ENCODE peak calls at places on chromosome 4, in five cellular contexts. K, B, T, O and G are unnamed samples.
A peak's percentile ranks its signal among the peaks of the same experiment; 100 is the strongest.

GRCh38 chr4:88040707-88041106 is 33.3 kb downstream of the PKD2 start:
- DNase-seq in O (no peak), B (no peak), T (no peak), K (no peak), G (no peak)

GRCh38 chr4:78581626-78582025 is 30.1 kb downstream of the ANXA3 start:
- DNase-seq in T (no peak), B (no peak), K (no peak), O (no peak), G (no peak)

GRCh38 chr4:112167790-112168189 is 22.5 kb downstream of the FAM241A start:
- DNase-seq in K (peak; percentile 65), O (no peak), T (no peak), B (no peak), G (no peak)

GRCh38 chr4:80407246-80407645 is 71.7 kb downstream of the CFAP299 start:
- DNase-seq in B (no peak), K (no peak), O (peak; percentile 23), T (no peak), G (no peak)

GRCh38 chr4:145524535-145524934 is 42.9 kb downstream of the SMAD1 start:
- DNase-seq in O (no peak), K (no peak), B (no peak), T (no peak), G (no peak)

GRCh38 chr4:36187723-36188333 is 56.5 kb downstream of the ARAP2 start:
- DNase-seq in O (no peak), T (peak; percentile 1), K (no peak), B (peak; percentile 57), G (no peak)

GRCh38 chr4:10897076-10897475 is 212.5 kb upstream of the CLNK start:
- DNase-seq in O (no peak), T (no peak), K (no peak), B (no peak), G (no peak)

GRCh38 chr4:115323106-115323684 is 209.8 kb upstream of the NDST4 start:
- DNase-seq in B (no peak), O (no peak), K (no peak), T (no peak), G (no peak)

DNA sequence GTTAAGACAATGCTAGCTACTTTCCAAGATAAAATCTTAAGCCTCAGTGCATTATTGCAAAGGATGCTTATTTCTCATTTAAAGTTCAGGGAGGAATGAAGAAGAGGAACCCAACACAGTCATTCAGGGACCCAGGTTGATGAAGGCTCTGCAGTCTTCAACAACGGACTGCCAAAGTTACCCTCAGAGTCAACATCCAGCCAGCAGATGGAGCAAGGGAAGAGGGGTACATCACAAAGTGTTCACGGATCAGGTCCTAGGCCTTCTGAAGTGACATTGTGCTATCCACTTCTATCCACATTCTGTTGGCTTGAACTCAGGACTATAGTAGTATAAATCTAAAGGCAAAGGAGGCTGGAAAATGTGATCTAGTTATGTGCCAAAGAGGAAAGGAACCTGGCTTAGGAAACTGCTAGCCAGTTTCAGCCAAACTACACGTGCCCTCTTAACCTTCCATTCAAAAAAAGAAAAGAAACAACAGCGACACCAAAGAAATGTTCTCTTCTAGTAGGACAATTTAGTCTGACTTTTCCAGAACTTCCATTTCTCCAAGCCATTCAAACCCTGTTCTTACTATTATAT is 28.8 kb downstream of the NKX6-1 start:
- DNase-seq in B (peak; percentile 20), T (no peak), K (peak; percentile 6), O (no peak), G (no peak)
- H3K4me3 ChIP-seq in B (no peak overlapping the region), T (no peak overlapping the region), K (no peak overlapping the region), O (no peak overlapping the region), G (no peak overlapping the region)

GRCh38 chr4:105625214-105625613 is 72.8 kb downstream of the ARHGEF38 start:
- DNase-seq in K (no peak), T (no peak), B (no peak), O (no peak), G (no peak)

GRCh38 chr4:105620640-105621323 is 68.4 kb downstream of the ARHGEF38 start:
- DNase-seq in K (no peak), B (no peak), O (no peak), T (peak; percentile 2), G (peak; percentile 39)

GRCh38 chr4:105622269-105622668 is 69.8 kb downstream of the ARHGEF38 start:
- DNase-seq in B (no peak), O (no peak), T (no peak), K (no peak), G (no peak)

GRCh38 chr4:105624530-105624929 is 72.1 kb downstream of the ARHGEF38 start:
- DNase-seq in O (peak; percentile 16), T (no peak), K (no peak), B (no peak), G (peak; percentile 72)

GRCh38 chr4:105623099-105623498 is 70.7 kb downstream of the ARHGEF38 start:
- DNase-seq in O (no peak), T (no peak), B (no peak), K (no peak), G (no peak)
- H3K9me3 ChIP-seq in O (no peaks in the 10 kb centered on the region), T (no peaks in the 10 kb centered on the region), B (no peaks in the 10 kb centered on the region), K (no peaks in the 10 kb centered on the region), G (no peaks in the 10 kb centered on the region)

GRCh38 chr4:113760094-113760851 is 1.3 kb downstream of the CAMK2D start:
- DNase-seq in O (peak; percentile 28), K (no peak), B (peak; percentile 62), T (peak; percentile 7), G (peak; percentile 54)
- H3K4me1 ChIP-seq in O (peaks cover 6% of the 10 kb centered on the region), K (peaks cover 26% of the 10 kb centered on the region), B (peaks cover 12% of the 10 kb centered on the region), T (peaks cover 34% of the 10 kb centered on the region), G (peaks cover 3% of the 10 kb centered on the region)

GRCh38 chr4:151992755-151993154 is 231.9 kb upstream of the GATB start:
- DNase-seq in B (no peak), T (no peak), O (no peak), K (no peak), G (no peak)
- H3K4me3 ChIP-seq in B (no peak overlapping the region), T (no peak overlapping the region), O (no peak overlapping the region), K (no peak overlapping the region), G (no peak overlapping the region)

GRCh38 chr4:146621-147020 is 22.3 kb downstream of the ZNF718 start:
- DNase-seq in O (no peak), K (no peak), T (no peak), B (no peak), G (no peak)

GRCh38 chr4:147233-147632 is 22.9 kb downstream of the ZNF718 start:
- DNase-seq in O (no peak), K (no peak), T (no peak), B (no peak), G (no peak)
- H3K9me3 ChIP-seq in O (peaks cover 97% of the 10 kb centered on the region), K (peaks cover 69% of the 10 kb centered on the region), T (peaks cover 45% of the 10 kb centered on the region), B (peaks cover 63% of the 10 kb centered on the region), G (peaks cover 63% of the 10 kb centered on the region)